ENCODE peak calls at places on chromosomes 2 and 18, in six cellular contexts. D is T follicular helper cell; C is central memory CD4-positive, alpha-beta T cell; Y is central memory CD8-positive, alpha-beta T cell; W is HT1080; I is T-cell. Q is an unnamed sample.

GRCh38 chr18:27184115-27185024 is 738 bp downstream of the CHST9 start:
- DNase-seq in Y (no peak), W (no peak), I (no peak), C (no peak), D (no peak), Q (no peak)

GRCh38 chr2:241769819-241770184 is 6.8 kb upstream of the GAL3ST2 start:
- DNase-seq in D (no peak), W (no peak), Y (no peak), I (no peak), C (no peak), Q (no peak)

GRCh38 chr2:126835811-126836210 is 62.9 kb upstream of the TEX51 start:
- DNase-seq in D (no peak), C (no peak), Y (no peak), W (no peak), I (no peak), Q (no peak)

GRCh38 chr2:14633451-14634211 is 1.1 kb downstream of the LRATD1 start:
- DNase-seq in D (no peak), C (no peak), W (no peak), Y (no peak), I (no peak), Q (no peak)

GRCh38 chr2:38565333-38565732 is 37.4 kb downstream of the HNRNPLL start:
- DNase-seq in I (no peak), D (no peak), C (no peak), W (no peak), Y (no peak), Q (no peak)

GRCh38 chr18:42107287-42108045 is 152.4 kb downstream of the PIK3C3 start:
- DNase-seq in D (no peak), Y (no peak), I (no peak), W (no peak), C (no peak), Q (no peak)

GRCh38 chr2:202215179-202215578 is 23.2 kb downstream of the SUMO1 start:
- DNase-seq in Y (no peak), W (no peak), I (no peak), D (no peak), C (no peak), Q (no peak)

GRCh38 chr2:11753886-11754704 is 7.7 kb downstream of the LPIN1 start:
- DNase-seq in Y (peak; percentile 37), C (peak; percentile 61), W (peak; percentile 85), I (no peak), D (peak; percentile 60), Q (no peak)

GRCh38 chr2:41881249-41881648 is 166.6 kb upstream of the PKDCC start:
- DNase-seq in C (no peak), D (no peak), W (no peak), Y (no peak), I (no peak), Q (no peak)

GRCh38 chr2:42903821-42904575 is 111.6 kb upstream of the HAAO start:
- DNase-seq in D (no peak), W (no peak), C (no peak), I (no peak), Y (no peak), Q (no peak)

GRCh38 chr2:233480490-233481202 is 85.9 kb downstream of the USP40 start:
- DNase-seq in C (no peak), D (no peak), I (no peak), Y (no peak), W (no peak), Q (no peak)

GRCh38 chr2:54228945-54229344 is 27.1 kb downstream of the TSPYL6 start:
- DNase-seq in W (no peak), D (no peak), Y (no peak), C (no peak), I (no peak), Q (no peak)

GRCh38 chr2:59339121-59339836 is 1098.2 kb upstream of the FANCL start:
- DNase-seq in D (no peak), C (no peak), Y (no peak), I (no peak), W (no peak), Q (no peak)

GRCh38 chr18:23943104-23943503 is 71.5 kb upstream of the TTC39C start:
- DNase-seq in Y (no peak), C (peak; percentile 14), I (no peak), W (no peak), D (no peak), Q (no peak)

GRCh38 chr2:7812231-7812995 is 869.4 kb upstream of the ID2 start:
- DNase-seq in W (peak; percentile 72), D (no peak), I (no peak), Y (no peak), C (no peak), Q (peak; percentile 22)

GRCh38 chr2:190791983-190792575 is 88.5 kb upstream of the GLS start:
- DNase-seq in C (no peak), Y (no peak), D (no peak), I (no peak), W (no peak), Q (no peak)

GRCh38 chr2:189552991-189553404 is 27.6 kb downstream of the SLC40A1 start:
- DNase-seq in I (no peak), W (no peak), C (no peak), Y (no peak), D (no peak), Q (no peak)

GRCh38 chr2:223815186-223815883 is 22.0 kb downstream of the AP1S3 start:
- DNase-seq in C (no peak), D (no peak), W (peak; percentile 92), I (no peak), Y (no peak), Q (peak; percentile 88)

GRCh38 chr2:137912358-137912757 is 51.9 kb upstream of the HNMT start:
- DNase-seq in W (no peak), C (no peak), Y (no peak), D (no peak), I (no peak), Q (no peak)

GRCh38 chr2:3536682-3537632 is 17.6 kb upstream of the ADI1 start:
- DNase-seq in I (peak; percentile 8), C (no peak), W (peak; percentile 74), D (no peak), Y (no peak), Q (no peak)

GRCh38 chr2:50448556-50448955 is 583.4 kb downstream of the NRXN1 start:
- DNase-seq in D (no peak), W (no peak), C (no peak), I (no peak), Y (no peak), Q (no peak)

GRCh38 chr2:6083131-6083530 is 390.9 kb downstream of the SOX11 start:
- DNase-seq in Y (no peak), I (no peak), W (no peak), C (no peak), D (no peak), Q (no peak)

GRCh38 chr2:132449868-132450267 is 33.3 kb downstream of the GPR39 start:
- DNase-seq in C (no peak), I (no peak), D (no peak), W (no peak), Y (no peak), Q (no peak)

GRCh38 chr2:189393440-189394111 is 47.7 kb upstream of the WDR75 start:
- DNase-seq in W (peak; percentile 92), I (no peak), C (no peak), D (no peak), Y (no peak), Q (peak; percentile 93)

GRCh38 chr2:133262888-133263287 is 305.4 kb downstream of the NCKAP5 start:
- DNase-seq in I (no peak), Y (no peak), W (peak; percentile 8), D (no peak), C (no peak), Q (no peak)

GRCh38 chr2:234705108-234705507 is 208.2 kb upstream of the ARL4C start:
- DNase-seq in W (peak; percentile 69), Y (no peak), C (no peak), D (no peak), I (no peak), Q (no peak)

GRCh38 chr18:7812431-7813063 is 245.4 kb downstream of the PTPRM start:
- DNase-seq in W (peak; percentile 85), I (no peak), C (no peak), D (no peak), Y (no peak), Q (peak; percentile 25)

GRCh38 chr2:85785027-85785822 is 31.4 kb downstream of the ATOH8 start:
- DNase-seq in W (peak; percentile 46), C (no peak), I (no peak), Y (no peak), D (no peak), Q (peak; percentile 25)

GRCh38 chr2:45852450-45853150 is 201.1 kb downstream of the PRKCE start:
- DNase-seq in I (no peak), W (no peak), Y (no peak), D (no peak), C (no peak), Q (no peak)

GRCh38 chr2:133346654-133347053 is 221.6 kb downstream of the NCKAP5 start:
- DNase-seq in W (peak; percentile 13), Y (no peak), I (no peak), C (no peak), D (no peak), Q (no peak)

GRCh38 chr2:76998713-76999112 is 523.5 kb downstream of the LRRTM4 start:
- DNase-seq in W (peak; percentile 63), C (no peak), Y (no peak), I (no peak), D (no peak), Q (no peak)

GRCh38 chr2:239803764-239804111 is 221.4 kb downstream of the NDUFA10 start:
- DNase-seq in I (no peak), C (no peak), W (no peak), Y (no peak), D (no peak), Q (no peak)

GRCh38 chr2:42980764-42981416 is 188.5 kb upstream of the HAAO start:
- DNase-seq in C (no peak), W (no peak), I (no peak), Y (no peak), D (no peak), Q (no peak)

GRCh38 chr2:43024515-43024962 is 201.9 kb downstream of the ZFP36L2 start:
- DNase-seq in D (no peak), I (peak; percentile 21), W (peak; percentile 49), C (no peak), Y (no peak), Q (no peak)

GRCh38 chr2:216497808-216498366 is 757 bp upstream of the RPL37A start:
- DNase-seq in I (no peak), C (no peak), Y (no peak), D (no peak), W (peak; percentile 31), Q (no peak)

GRCh38 chr2:232523682-232524597 is 2.0 kb upstream of the CHRND start:
- DNase-seq in C (no peak), Y (no peak), D (no peak), W (peak; percentile 35), I (no peak), Q (no peak)

Q was measured in HFF-Myc.